ENCODE peak calls at places on chromosome 16, in seven cellular contexts. F is A549, Z is transverse colon, A is endothelial cell of umbilical vein, J is esophagus squamous epithelium, O is breast epithelium, B is stomach. V is an unnamed sample.

GRCh38 chr16:1793578-1794220 is at the start of gene IGFALS:
- DNase-seq in Z (no peak), B (peak; percentile 73), O (no peak), A (no peak), J (no peak), F (no peak), V (no peak)

GRCh38 chr16:66271074-66272060 is 95.1 kb upstream of the CDH5 start:
- DNase-seq in B (no peak), F (no peak), O (no peak), Z (no peak), A (no peak), J (no peak), V (no peak)

GRCh38 chr16:73996624-73997339 is 299.8 kb upstream of the PSMD7 start:
- DNase-seq in A (no peak), J (no peak), F (no peak), B (peak; percentile 63), O (no peak), Z (peak; percentile 90), V (no peak)

GRCh38 chr16:73434621-73435020 is 386.7 kb upstream of the ZFHX3 start:
- DNase-seq in B (no peak), F (no peak), O (no peak), Z (no peak), A (no peak), J (no peak), V (no peak)

GRCh38 chr16:75305364-75306101 is 54.1 kb upstream of the BCAR1 start:
- DNase-seq in A (peak; percentile 98), F (peak; percentile 97), O (peak; percentile 72), J (no peak), B (peak; percentile 78), Z (peak; percentile 90), V (peak; percentile 92)

GRCh38 chr16:86424413-86424812 is 85.9 kb upstream of the FOXF1 start:
- DNase-seq in F (no peak), Z (peak; percentile 25), O (no peak), A (no peak), B (no peak), J (no peak), V (no peak)

GRCh38 chr16:17529982-17530760 is 59.4 kb upstream of the XYLT1 start:
- DNase-seq in Z (peak; percentile 8), J (no peak), O (no peak), B (no peak), A (no peak), F (no peak), V (no peak)

GRCh38 chr16:31088459-31089183 is at the start of gene PRSS53:
- DNase-seq in O (no peak), J (no peak), F (no peak), B (no peak), A (no peak), Z (no peak), V (no peak)

GRCh38 chr16:88505405-88506082 is 52.5 kb downstream of the ZFPM1 start:
- DNase-seq in A (no peak), J (no peak), Z (peak; percentile 89), O (no peak), B (peak; percentile 88), F (peak; percentile 69), V (peak; percentile 37)

GRCh38 chr16:56637814-56638750 is at the start of gene MT1A:
- DNase-seq in J (no peak), F (peak; percentile 23), B (peak; percentile 87), Z (peak; percentile 82), O (peak; percentile 77), A (peak; percentile 28), V (peak; percentile 72)

GRCh38 chr16:1784977-1785845 is 2.5 kb downstream of the NUBP2 start:
- DNase-seq in A (no peak), B (no peak), J (no peak), F (no peak), O (no peak), Z (peak; percentile 7), V (no peak)

GRCh38 chr16:85872666-85873561 is 26.0 kb upstream of the IRF8 start:
- DNase-seq in A (no peak), Z (peak; percentile 26), B (no peak), O (no peak), F (no peak), J (no peak), V (no peak)

GRCh38 chr16:3401719-3402397 is 843 bp downstream of the ZNF174 start:
- DNase-seq in A (no peak), Z (no peak), F (peak; percentile 29), J (no peak), B (no peak), O (no peak), V (no peak)

GRCh38 chr16:17493012-17493411 is 22.3 kb upstream of the XYLT1 start:
- DNase-seq in J (no peak), B (no peak), Z (no peak), F (no peak), A (no peak), O (no peak), V (no peak)

GRCh38 chr16:4882633-4883285 is 35.5 kb downstream of the UBN1 start:
- DNase-seq in A (no peak), Z (no peak), F (no peak), B (peak; percentile 69), O (peak; percentile 62), J (no peak), V (no peak)

GRCh38 chr16:69858196-69859104 is 92.7 kb upstream of the CLEC18A start:
- DNase-seq in A (no peak), F (no peak), O (no peak), Z (no peak), B (no peak), J (no peak), V (no peak)

GRCh38 chr16:84746875-84747274 is 47.1 kb downstream of the USP10 start:
- DNase-seq in A (no peak), B (no peak), Z (no peak), J (no peak), O (peak; percentile 78), F (no peak), V (no peak)

GRCh38 chr16:87056551-87056950 is 260.6 kb downstream of the C16orf95 start:
- DNase-seq in A (no peak), O (no peak), J (no peak), B (no peak), Z (no peak), F (no peak), V (no peak)

GRCh38 chr16:17345043-17345442 is 125.7 kb downstream of the XYLT1 start:
- DNase-seq in O (no peak), A (no peak), B (no peak), J (no peak), Z (peak; percentile 59), F (no peak), V (peak; percentile 82)

GRCh38 chr16:10868562-10869469 is 8.2 kb upstream of the CIITA start:
- DNase-seq in A (peak; percentile 11), F (no peak), O (no peak), Z (peak; percentile 46), B (no peak), J (peak; percentile 28), V (no peak)
- TF ChIP-seq POLR2A in A (no peak), F (no peak), O (no peak), Z (no peak), B (no peak), J (no peak), V (no peak)

GRCh38 chr16:67764153-67764552 is 42.2 kb downstream of the RANBP10 start:
- DNase-seq in B (no peak), A (peak; percentile 26), Z (no peak), J (no peak), F (no peak), O (no peak), V (no peak)

GRCh38 chr16:67760831-67761230 is 41.7 kb upstream of the GFOD2 start:
- DNase-seq in B (no peak), F (no peak), Z (peak; percentile 30), O (no peak), A (no peak), J (no peak), V (no peak)

GRCh38 chr16:67761924-67762323 is 42.8 kb upstream of the GFOD2 start:
- DNase-seq in O (no peak), J (no peak), A (no peak), Z (no peak), B (no peak), F (no peak), V (no peak)

GRCh38 chr16:67760206-67760605 is 41.1 kb upstream of the GFOD2 start:
- DNase-seq in J (no peak), F (no peak), B (no peak), O (no peak), Z (no peak), A (no peak), V (no peak)

GRCh38 chr16:67762385-67762784 is 43.3 kb upstream of the GFOD2 start:
- DNase-seq in Z (no peak), J (no peak), F (no peak), O (no peak), A (no peak), B (no peak), V (no peak)
- H3K27ac ChIP-seq in Z (no peak overlapping the region), J (peak overlapping the region; percentile 54), F (no peak overlapping the region), O (no peak overlapping the region), A (no peak overlapping the region), B (no peak overlapping the region), V (no peak overlapping the region)

DNA sequence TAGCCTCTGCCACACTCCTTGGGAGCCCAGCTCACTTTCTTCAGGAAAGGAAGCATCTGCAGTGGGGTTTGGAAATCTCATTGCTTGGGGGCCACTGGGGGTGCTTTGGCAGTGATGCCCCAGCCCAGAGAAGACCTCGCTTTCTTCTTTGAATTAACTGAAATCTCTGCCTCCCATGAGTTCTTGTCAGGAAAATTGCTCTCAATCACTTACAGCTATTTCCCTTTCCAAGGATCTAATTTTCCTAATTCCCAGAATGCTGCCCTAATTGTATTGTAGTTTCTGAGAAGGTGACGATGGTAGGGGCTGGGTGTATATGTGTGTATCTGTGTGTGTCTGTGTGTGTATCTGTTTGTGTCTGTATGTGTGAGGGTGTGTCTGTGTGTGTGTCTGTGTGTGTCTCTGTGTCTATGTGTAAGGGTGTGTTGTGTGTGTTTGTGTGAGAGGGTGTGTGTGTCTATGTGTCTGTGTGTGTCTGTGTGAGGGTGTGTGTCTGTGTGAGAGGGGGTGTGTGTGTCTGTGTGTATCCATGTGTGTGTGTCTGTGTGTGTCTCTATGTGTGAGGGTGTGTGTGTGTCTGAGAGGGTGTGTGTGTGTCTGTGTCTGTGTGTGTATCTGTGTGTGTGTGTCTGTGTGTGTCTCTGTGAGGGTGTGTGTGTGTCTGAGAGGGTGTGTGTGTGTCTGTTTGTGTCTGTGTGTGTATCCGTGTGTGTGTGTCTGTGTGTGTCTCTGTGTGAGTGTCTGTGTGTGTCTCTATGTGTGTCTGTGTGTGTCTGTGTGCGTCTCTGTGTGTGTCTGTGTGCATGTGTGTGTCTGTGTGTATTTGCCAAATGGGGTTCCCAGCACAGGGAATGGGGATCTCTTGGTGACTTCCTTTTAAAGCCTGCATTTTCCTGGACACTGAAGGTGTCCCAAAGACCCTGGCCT is 83.5 kb upstream of the DNAJA2 start:
- DNase-seq in O (no peak), B (no peak), J (no peak), F (no peak), Z (no peak), A (no peak), V (no peak)
- TF ChIP-seq POLR2A in O (no peak), B (no peak), J (no peak), F (no peak), Z (no peak), A (no peak), V (no peak)

DNA sequence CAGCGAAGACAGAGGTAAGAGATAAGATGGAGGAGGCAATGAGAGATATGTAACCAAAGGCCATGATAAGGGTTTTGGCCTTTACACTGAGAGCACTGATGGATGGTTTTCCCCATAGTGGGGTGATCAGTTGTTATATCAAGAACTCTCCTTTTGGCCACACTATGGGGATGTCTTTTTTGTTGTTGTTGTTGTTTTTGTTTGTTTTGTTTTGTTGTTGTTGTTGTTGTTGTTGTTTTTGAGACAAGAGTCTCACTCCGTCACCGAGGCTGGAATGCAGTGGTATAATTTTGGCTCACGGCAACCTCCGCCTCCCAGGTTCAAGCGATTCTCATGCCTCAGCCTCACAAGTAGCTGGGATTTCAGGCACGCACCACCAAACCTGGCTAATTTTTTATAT is 244.8 kb upstream of the DYNLRB2 start:
- DNase-seq in F (no peak), B (no peak), A (no peak), O (no peak), Z (no peak), J (no peak), V (no peak)
- H3K27ac ChIP-seq in F (no peak overlapping the region), B (no peak overlapping the region), A (no peak overlapping the region), O (no peak overlapping the region), Z (no peak overlapping the region), J (no peak overlapping the region), V (no peak overlapping the region)